ENCODE peak calls at places on chromosome 18, in seven cellular contexts. T, K, C, Y, O, D and P are unnamed samples.

GRCh38 chr18:54958711-54959625 is at the start of gene CCDC68:
- DNase-seq in C (no peak), O (no peak), Y (no peak), D (no peak), K (no peak), T (no peak), P (no peak)

GRCh38 chr18:25072205-25072604 is 279.8 kb downstream of the ZNF521 start:
- DNase-seq in C (no peak), D (no peak), Y (no peak), K (no peak), O (no peak), T (no peak), P (no peak)

GRCh38 chr18:52605345-52605744 is 265.3 kb downstream of the DCC start:
- DNase-seq in K (no peak), O (no peak), T (no peak), C (no peak), Y (no peak), D (no peak), P (no peak)

GRCh38 chr18:54147439-54147838 is 77.0 kb downstream of the MBD2 start:
- DNase-seq in C (no peak), Y (no peak), O (no peak), K (no peak), D (no peak), T (no peak), P (no peak)

GRCh38 chr18:21960189-21960588 is 209.2 kb upstream of the GATA6 start:
- DNase-seq in O (no peak), T (no peak), Y (no peak), D (no peak), K (no peak), C (no peak), P (no peak)

GRCh38 chr18:24089059-24089458 is 49.8 kb upstream of the CABYR start:
- DNase-seq in O (no peak), D (no peak), K (no peak), Y (no peak), T (no peak), C (no peak), P (no peak)

GRCh38 chr18:13445241-13445897 is 226.8 kb downstream of the LDLRAD4 start:
- DNase-seq in O (no peak), D (no peak), K (no peak), T (no peak), C (peak), Y (no peak), P (no peak)

GRCh38 chr18:21203096-21203495 is 38.9 kb upstream of the GREB1L start:
- DNase-seq in D (no peak), K (no peak), Y (no peak), O (no peak), T (peak), C (no peak), P (no peak)

GRCh38 chr18:62938451-62938850 is 223.1 kb downstream of the PHLPP1 start:
- DNase-seq in T (no peak), C (no peak), K (no peak), D (peak), Y (no peak), O (no peak), P (no peak)

GRCh38 chr18:35999925-36000324 is 27.4 kb downstream of the RMP24 start:
- DNase-seq in K (no peak), D (no peak), C (no peak), Y (no peak), O (no peak), T (no peak), P (no peak)

GRCh38 chr18:36610258-36610657 is 218.5 kb downstream of the TPGS2 start:
- DNase-seq in O (no peak), C (no peak), Y (no peak), T (no peak), D (no peak), K (no peak), P (no peak)

GRCh38 chr18:2070636-2071035 is 500.7 kb downstream of the METTL4 start:
- DNase-seq in K (no peak), T (no peak), D (no peak), O (peak), C (no peak), Y (no peak), P (no peak)

GRCh38 chr18:74476154-74476553 is 19.0 kb upstream of the DIPK1C start:
- DNase-seq in K (no peak), Y (no peak), T (no peak), O (no peak), D (no peak), C (no peak), P (no peak)

GRCh38 chr18:54229660-54230059 is 5.2 kb upstream of the MBD2 start:
- DNase-seq in Y (no peak), D (no peak), K (no peak), T (no peak), C (no peak), O (no peak), P (no peak)

GRCh38 chr18:24868760-24869237 is 408.4 kb downstream of the HRH4 start:
- DNase-seq in D (no peak), Y (no peak), C (no peak), T (peak), K (no peak), O (no peak), P (no peak)

GRCh38 chr18:40096675-40097074 is 1858.4 kb upstream of the PIK3C3 start:
- DNase-seq in C (no peak), K (no peak), T (no peak), Y (no peak), O (no peak), D (no peak), P (no peak)

GRCh38 chr18:51236225-51236624 is 38.7 kb upstream of the MEX3C start:
- DNase-seq in D (no peak), T (peak), Y (no peak), O (no peak), C (no peak), K (no peak), P (no peak)

GRCh38 chr18:1778496-1779178 is 792.7 kb downstream of the METTL4 start:
- DNase-seq in C (no peak), T (no peak), Y (no peak), O (no peak), K (no peak), D (no peak), P (no peak)

GRCh38 chr18:48039769-48040215 is 109.3 kb upstream of the SMAD2 start:
- DNase-seq in T (no peak), C (no peak), K (no peak), O (no peak), D (no peak), Y (no peak), P (no peak)

GRCh38 chr18:65750421-65751144 is at the start of gene CDH7:
- DNase-seq in T (no peak), C (no peak), D (no peak), K (no peak), O (no peak), Y (no peak), P (no peak)

GRCh38 chr18:74836296-74837139 is 238.8 kb downstream of the ZNF407 start:
- DNase-seq in C (no peak), D (no peak), T (peak), O (peak), K (no peak), Y (no peak), P (no peak)

GRCh38 chr18:13836559-13836958 is 12.6 kb downstream of the MC5R start:
- DNase-seq in Y (no peak), O (no peak), C (no peak), D (no peak), K (no peak), T (no peak), P (no peak)

GRCh38 chr18:1311376-1311775 is 406.7 kb downstream of the ADCYAP1 start:
- DNase-seq in Y (no peak), D (no peak), K (no peak), C (no peak), O (no peak), T (no peak), P (no peak)

GRCh38 chr18:33022370-33022769 is 249.5 kb upstream of the KLHL14 start:
- DNase-seq in O (no peak), T (no peak), D (no peak), K (no peak), C (no peak), Y (no peak), P (no peak)

GRCh38 chr18:66534110-66534509 is 69.8 kb downstream of the CDH19 start:
- DNase-seq in K (no peak), Y (no peak), D (no peak), O (no peak), T (no peak), C (no peak), P (no peak)

GRCh38 chr18:73352546-73352945 is 484.8 kb upstream of the NETO1 start:
- DNase-seq in O (no peak), K (no peak), T (no peak), D (no peak), C (no peak), Y (no peak), P (no peak)

GRCh38 chr18:62759704-62760402 is 44.5 kb downstream of the PHLPP1 start:
- DNase-seq in D (no peak), T (peak), Y (no peak), C (no peak), K (no peak), O (no peak), P (no peak)

GRCh38 chr18:6752200-6752873 is 22.8 kb downstream of the ARHGAP28 start:
- DNase-seq in O (no peak), Y (no peak), D (no peak), T (no peak), K (peak), C (no peak), P (no peak)

GRCh38 chr18:8681196-8681595 is 24.2 kb upstream of the MTCL1 start:
- DNase-seq in O (no peak), Y (no peak), D (no peak), C (no peak), T (no peak), K (no peak), P (no peak)

GRCh38 chr18:49804096-49804495 is 9.2 kb downstream of the ACAA2 start:
- DNase-seq in C (no peak), T (no peak), O (no peak), Y (no peak), K (no peak), D (no peak), P (no peak)

GRCh38 chr18:57781128-57781463 is 22.0 kb downstream of the ATP8B1 start:
- DNase-seq in C (no peak), T (no peak), Y (no peak), D (no peak), O (no peak), K (no peak), P (no peak)

GRCh38 chr18:31646332-31646822 is 38.0 kb downstream of the B4GALT6 start:
- DNase-seq in K (no peak), D (no peak), T (no peak), C (no peak), O (no peak), Y (no peak), P (no peak)

GRCh38 chr18:13281406-13281805 is 62.8 kb downstream of the LDLRAD4 start:
- DNase-seq in C (no peak), T (no peak), K (no peak), O (no peak), Y (peak), D (no peak), P (peak)

GRCh38 chr18:903703-904102 is 968 bp upstream of the ADCYAP1 start:
- DNase-seq in D (no peak), O (no peak), Y (peak), T (peak), C (peak), K (peak), P (peak)

GRCh38 chr18:76708727-76709353 is 113.5 kb upstream of the ZNF236 start:
- DNase-seq in D (no peak), Y (no peak), T (no peak), C (no peak), K (no peak), O (no peak), P (no peak)

GRCh38 chr18:4058179-4058578 is 396.9 kb downstream of the DLGAP1 start:
- DNase-seq in K (no peak), D (no peak), T (no peak), O (no peak), Y (no peak), C (no peak), P (no peak)